ENCODE peak calls at places on chromosomes 4 and X, in eight cellular contexts. N is MG63; G is activated effector memory CD4-positive, alpha-beta T cell treated with Interleukin-2 at 50 U/mL for 16 hours; F is H7; E is ureter; T is NCI-H1105; Q is activated T-helper 9 cell treated with anti-CD3 and anti-CD28 coated beads, Interleukin-2, amount 50 U/mL, for 16 hours; K is NCI-H2171 treated with DMSO at 0.1 percent for 48 hours. S is an unnamed sample.

GRCh38 chr4:85565761-85566480 is 91.0 kb downstream of the ARHGAP24 start:
- DNase-seq in G (no peak), Q (no peak), K (no peak), N (no peak), F (no peak), E (no peak), T (no peak), S (no peak)

GRCh38 chrX:48938721-48939416 is 18.5 kb downstream of the OTUD5 start:
- DNase-seq in K (no peak), G (peak; percentile 45), N (no peak), E (no peak), T (no peak), F (no peak), Q (peak; percentile 70), S (no peak)

GRCh38 chrX:44908198-44908597 is 35.2 kb downstream of the KDM6A start:
- DNase-seq in F (no peak), K (no peak), T (no peak), N (peak; percentile 13), G (no peak), Q (no peak), E (no peak), S (no peak)

GRCh38 chrX:41526268-41526667 is 79.1 kb downstream of the NYX start:
- DNase-seq in N (no peak), G (no peak), K (no peak), T (no peak), F (no peak), Q (no peak), E (no peak), S (no peak)

GRCh38 chr4:148030486-148030885 is 298.6 kb downstream of the ARHGAP10 start:
- DNase-seq in T (no peak), N (no peak), K (no peak), F (no peak), Q (no peak), E (no peak), G (no peak), S (no peak)

GRCh38 chr4:33477715-33478114 is 2757.5 kb downstream of the PCDH7 start:
- DNase-seq in E (no peak), T (no peak), F (no peak), G (no peak), N (no peak), K (no peak), Q (no peak), S (no peak)

GRCh38 chr4:6251365-6251764 is 18.3 kb upstream of the WFS1 start:
- DNase-seq in F (no peak), E (no peak), Q (no peak), G (no peak), N (no peak), K (no peak), T (no peak), S (no peak)

GRCh38 chrX:108397627-108398392 is 40.4 kb downstream of the COL4A6 start:
- DNase-seq in Q (no peak), K (no peak), F (no peak), G (no peak), E (no peak), T (no peak), N (peak; percentile 48), S (no peak)

GRCh38 chrX:20063716-20064351 is 52.9 kb downstream of the MAP7D2 start:
- DNase-seq in T (no peak), E (no peak), F (peak; percentile 56), K (no peak), N (no peak), Q (no peak), G (no peak), S (no peak)

GRCh38 chrX:52923781-52924241 is 26.7 kb downstream of the FAM156B start:
- DNase-seq in K (no peak), Q (no peak), E (peak; percentile 53), F (no peak), T (no peak), N (peak; percentile 47), G (no peak), S (peak; percentile 15)

GRCh38 chr4:67020079-67020807 is 525.1 kb downstream of the CENPC start:
- DNase-seq in Q (no peak), N (no peak), T (no peak), F (no peak), E (no peak), G (no peak), K (no peak), S (no peak)

GRCh38 chrX:110569506-110569905 is 210.9 kb downstream of the RTL9 start:
- DNase-seq in E (no peak), N (no peak), K (peak; percentile 71), F (no peak), T (no peak), G (no peak), Q (no peak), S (no peak)

GRCh38 chr4:55312491-55313101 is 33.4 kb upstream of the SRD5A3 start:
- DNase-seq in E (peak; percentile 57), T (no peak), Q (no peak), G (no peak), N (no peak), K (peak; percentile 52), F (no peak), S (peak; percentile 19)

GRCh38 chrX:117511379-117511778 is 605.2 kb downstream of the KLHL13 start:
- DNase-seq in Q (no peak), T (peak; percentile 5), G (no peak), N (no peak), F (no peak), K (no peak), E (no peak), S (no peak)

GRCh38 chr4:2811830-2812599 is 19.1 kb downstream of the SH3BP2 start:
- DNase-seq in F (peak; percentile 84), N (peak; percentile 80), Q (peak; percentile 33), E (peak; percentile 81), G (peak; percentile 48), T (no peak), K (peak; percentile 64), S (peak; percentile 54)

GRCh38 chrX:9882669-9883446 is 84.3 kb upstream of the CLDN34 start:
- DNase-seq in T (no peak), E (no peak), F (no peak), N (no peak), Q (no peak), K (no peak), G (no peak), S (no peak)

GRCh38 chr4:102599455-102599854 is 98.3 kb downstream of the NFKB1 start:
- DNase-seq in Q (no peak), E (no peak), T (no peak), F (no peak), G (no peak), N (no peak), K (no peak), S (no peak)

GRCh38 chr4:110823251-110823650 is 200.4 kb upstream of the PITX2 start:
- DNase-seq in G (no peak), F (no peak), N (peak; percentile 16), E (no peak), K (no peak), T (no peak), Q (no peak), S (no peak)

GRCh38 chrX:73262991-73263390 is 48.3 kb upstream of the NAP1L2 start:
- DNase-seq in Q (no peak), F (peak; percentile 5), E (no peak), G (no peak), T (no peak), N (no peak), K (peak; percentile 13), S (peak; percentile 0)

GRCh38 chr4:126264839-126265238 is 950.1 kb downstream of the FAT4 start:
- DNase-seq in N (no peak), T (no peak), G (no peak), F (no peak), K (no peak), E (no peak), Q (no peak), S (no peak)

GRCh38 chr4:86831262-86832090 is 17.7 kb downstream of the SLC10A6 start:
- DNase-seq in K (no peak), T (no peak), E (no peak), N (peak; percentile 76), Q (no peak), F (no peak), G (no peak), S (peak; percentile 18)

GRCh38 chr4:136749988-136750387 is 782.3 kb downstream of the PCDH18 start:
- DNase-seq in N (no peak), T (no peak), K (no peak), F (no peak), G (no peak), Q (no peak), E (no peak), S (no peak)

GRCh38 chr4:164012396-164013027 is 518.0 kb downstream of the TMA16 start:
- DNase-seq in Q (no peak), E (no peak), G (no peak), K (no peak), N (peak; percentile 34), T (no peak), F (peak; percentile 10), S (peak; percentile 36)

GRCh38 chrX:87525771-87526229 is 8.2 kb downstream of the KLHL4 start:
- DNase-seq in N (no peak), F (no peak), T (no peak), G (no peak), K (no peak), E (no peak), Q (no peak), S (no peak)